ENCODE peak calls at places on chromosomes 3 and 15, in six cellular contexts. B, L, N, C, K and U are unnamed samples. For H3K27me3, the result is how much of the 10 kb centered on the place peaks cover.

GRCh38 chr3:66200786-66201185 is 20.0 kb upstream of the SLC25A26 start:
- DNase-seq in B (no peak), L (no peak), N (no peak), C (no peak), K (no peak), U (no peak)

GRCh38 chr3:42652611-42653302 is 740 bp upstream of the ZBTB47 start:
- DNase-seq in B (peak), L (peak), N (peak), C (peak), K (peak), U (peak)

GRCh38 chr3:51671090-51672082 is at the start of gene TEX264:
- DNase-seq in B (peak), L (peak), N (peak), C (peak), K (peak), U (peak)

GRCh38 chr15:49313650-49314049 is 109.4 kb upstream of the FGF7 start:
- DNase-seq in B (no peak), L (peak), N (no peak), C (peak), K (no peak), U (no peak)

GRCh38 chr15:29656636-29657475 is 165.4 kb downstream of the TJP1 start:
- DNase-seq in B (no peak), L (no peak), N (no peak), C (no peak), K (no peak), U (no peak)

GRCh38 chr15:65423150-65423976 is 616 bp upstream of the IGDCC4 start:
- DNase-seq in B (no peak), L (no peak), N (no peak), C (no peak), K (no peak), U (peak)

GRCh38 chr15:80234883-80235282 is 17.1 kb downstream of the CTXND1 start:
- DNase-seq in B (no peak), L (peak), N (peak), C (no peak), K (no peak), U (no peak)

GRCh38 chr3:122583770-122584169 is 6.3 kb downstream of the PARP15 start:
- DNase-seq in B (no peak), L (no peak), N (no peak), C (no peak), K (no peak), U (no peak)

GRCh38 chr3:3053974-3054373 is 56.2 kb downstream of the IL5RA start:
- DNase-seq in B (no peak), L (no peak), N (no peak), C (no peak), K (no peak), U (no peak)

GRCh38 chr3:10941972-10942371 is 50.6 kb upstream of the SLC6A1 start:
- DNase-seq in B (no peak), L (peak), N (no peak), C (no peak), K (no peak), U (no peak)

GRCh38 chr15:51112078-51112477 is 17.4 kb upstream of the TNFAIP8L3 start:
- DNase-seq in B (no peak), L (no peak), N (no peak), C (no peak), K (no peak), U (no peak)

GRCh38 chr15:90364251-90364650 is 12.2 kb downstream of the ZNF774 start:
- DNase-seq in B (no peak), L (peak), N (no peak), C (no peak), K (no peak), U (no peak)

DNA sequence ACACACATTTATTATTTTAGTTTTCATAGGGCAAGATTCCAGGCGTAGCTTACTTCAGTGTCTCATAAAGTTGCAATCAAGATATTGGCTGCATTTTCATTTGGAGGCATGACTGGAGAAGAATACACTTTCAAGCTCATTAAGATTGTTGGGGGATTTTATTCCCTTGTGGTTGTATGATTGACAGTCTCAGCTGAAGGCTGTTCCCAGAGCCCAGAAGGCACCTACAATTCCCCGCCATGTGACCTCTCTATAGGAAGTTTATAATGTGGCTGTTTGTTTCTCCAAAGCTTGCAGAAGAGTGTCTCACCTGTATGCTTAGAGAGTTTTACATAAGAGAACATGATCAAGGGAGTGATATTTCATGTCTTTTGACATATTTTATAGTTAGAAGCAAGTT is 151.5 kb downstream of the OTOL1 start:
- DNase-seq in B (no peak), L (no peak), N (no peak), C (no peak), K (no peak), U (no peak)
- H3K27me3 ChIP-seq in B (under half), L (under half), N (under half), C (under half), K (under half), U (under half)

DNA sequence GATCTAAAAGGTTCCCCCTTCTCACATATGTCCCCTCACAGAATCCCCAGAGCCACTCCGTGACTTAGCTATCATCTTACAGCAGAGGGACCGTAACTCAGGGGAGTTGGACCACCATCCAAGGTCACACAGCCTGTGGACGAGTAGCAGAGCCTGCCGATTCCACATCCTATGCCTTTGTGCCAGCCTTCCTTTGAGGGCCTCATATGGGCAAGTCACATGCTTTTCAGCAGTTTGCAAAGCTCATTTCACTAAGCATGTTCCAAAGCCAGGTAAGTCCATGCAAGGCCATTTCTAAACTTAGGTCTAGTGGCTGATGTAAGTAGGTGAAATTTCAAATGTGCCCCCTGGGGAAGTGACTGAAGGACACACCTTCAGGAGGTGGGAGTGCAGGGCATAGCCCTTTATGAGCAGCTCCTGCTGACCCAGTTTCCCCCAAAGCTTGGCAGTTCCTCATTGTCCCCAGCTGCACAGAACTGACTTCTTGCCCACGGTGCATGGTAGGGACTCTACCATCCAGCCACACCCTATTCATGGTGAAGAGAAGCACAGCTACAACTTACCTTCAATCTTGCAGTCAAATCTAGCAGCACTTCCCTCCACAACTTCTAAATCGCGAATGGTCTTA is 33.3 kb upstream of the HACD2 start:
- DNase-seq in B (no peak), L (no peak), N (no peak), C (no peak), K (no peak), U (no peak)
- H3K27ac ChIP-seq in B (no peak), L (peak), N (peak), C (no peak), K (peak), U (peak)

DNA sequence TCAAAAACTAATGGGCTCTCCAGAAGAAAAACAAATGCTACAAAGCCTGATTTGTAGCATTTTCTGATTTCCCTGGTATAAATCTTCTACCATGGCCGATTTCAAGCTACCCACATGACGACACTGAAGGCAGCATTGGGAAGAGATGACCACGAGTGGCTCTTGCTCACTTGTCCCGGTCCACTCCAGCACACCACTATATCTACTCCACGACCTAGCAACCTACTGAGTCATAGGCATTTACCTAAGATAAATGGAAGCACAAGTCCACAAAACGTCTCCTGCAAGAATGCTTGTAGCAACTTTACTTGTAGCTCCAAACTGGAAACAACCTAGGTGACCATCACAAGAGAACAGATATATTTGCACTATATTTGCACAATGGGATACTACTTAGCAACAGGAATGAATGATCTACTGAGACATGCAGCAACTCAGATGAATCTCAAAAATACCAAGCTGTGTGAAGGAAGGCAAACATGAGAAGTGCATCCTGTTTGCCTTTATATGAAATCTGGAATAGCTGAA is 60.8 kb upstream of the HES1 start:
- DNase-seq in B (no peak), L (no peak), N (no peak), C (no peak), K (no peak), U (no peak)
- H3K27me3 ChIP-seq in B (under half), L (under half), N (under half), C (under half), K (under half), U (under half)

DNA sequence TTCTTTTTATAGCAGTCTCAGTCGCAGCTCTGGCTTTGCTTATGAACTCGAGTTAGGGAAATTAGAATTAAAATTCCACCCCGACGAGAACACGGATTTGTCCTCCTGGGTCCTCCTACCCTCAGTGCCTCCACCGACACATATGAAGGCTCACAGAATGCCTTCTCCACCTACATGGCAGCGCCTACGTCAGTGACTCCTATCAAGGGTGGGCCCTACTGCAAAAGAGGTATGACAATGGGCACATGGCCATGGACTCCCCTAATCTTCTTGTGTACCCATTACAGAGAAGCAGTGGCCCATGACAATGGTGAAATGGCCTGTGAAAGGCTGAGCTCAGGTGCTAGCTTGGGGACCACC is 173.0 kb upstream of the TLE3 start:
- DNase-seq in B (no peak), L (no peak), N (no peak), C (no peak), K (no peak), U (no peak)
- H3K27ac ChIP-seq in B (no peak), L (no peak), N (peak), C (no peak), K (peak), U (peak)

DNA sequence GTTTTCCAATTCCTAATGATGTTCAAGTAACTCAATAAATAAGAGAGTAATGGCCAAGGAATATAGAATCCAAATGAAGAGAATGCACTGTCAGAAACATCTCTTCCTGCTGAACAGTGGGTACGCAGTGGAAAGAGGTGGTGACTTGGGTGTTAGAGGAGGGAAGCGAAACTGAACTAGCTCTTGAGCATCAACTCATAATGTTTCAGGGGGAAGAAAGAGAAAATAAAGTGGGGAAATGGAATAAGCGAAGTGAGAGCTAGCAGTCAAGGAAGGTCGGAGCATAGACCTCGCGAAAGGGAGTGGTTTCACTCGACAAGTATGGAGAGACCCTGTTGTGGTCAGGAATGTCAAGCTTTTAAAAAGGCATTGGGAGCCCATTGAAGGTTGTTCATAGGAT is 309.5 kb downstream of the GAP43 start:
- DNase-seq in B (no peak), L (no peak), N (no peak), C (no peak), K (no peak), U (no peak)
- H3K27me3 ChIP-seq in B (under half), L (under half), N (under half), C (under half), K (under half), U (under half)